ENCODE peak calls at places on chromosomes 12 and 14, in six cellular contexts. One of them, this sample, is unnamed.
A peak's percentile ranks its signal among the peaks of the same experiment; 100 is the strongest.

GRCh38 chr14:34498684-34499412 is 36.8 kb upstream of the SPTSSA start:
- DNase-seq in GM10248: peak; percentile 26
- DNase-seq in left ventricle myocardium inferior: no peak
- DNase-seq in upper lobe of right lung: no peak
- DNase-seq in gastrocnemius medialis: no peak
- DNase-seq in right atrium auricular region: no peak
- DNase-seq in this sample: peak; percentile 32

GRCh38 chr12:49809369-49810158 is 18.6 kb downstream of the NCKAP5L start:
- DNase-seq in GM10248: no peak
- DNase-seq in left ventricle myocardium inferior: peak; percentile 60
- DNase-seq in upper lobe of right lung: no peak
- DNase-seq in gastrocnemius medialis: peak; percentile 52
- DNase-seq in right atrium auricular region: no peak
- DNase-seq in this sample: peak; percentile 24

GRCh38 chr12:57771271-57771872 is 533 bp downstream of the METTL1 start:
- DNase-seq in GM10248: peak; percentile 87
- DNase-seq in left ventricle myocardium inferior: peak; percentile 86
- DNase-seq in upper lobe of right lung: peak; percentile 93
- DNase-seq in gastrocnemius medialis: peak; percentile 66
- DNase-seq in right atrium auricular region: peak; percentile 90
- DNase-seq in this sample: peak; percentile 90

GRCh38 chr12:121719926-121720414 is 7.4 kb downstream of the TMEM120B start:
- DNase-seq in GM10248: no peak
- DNase-seq in left ventricle myocardium inferior: no peak
- DNase-seq in upper lobe of right lung: no peak
- DNase-seq in gastrocnemius medialis: no peak
- DNase-seq in right atrium auricular region: no peak
- DNase-seq in this sample: no peak

GRCh38 chr14:96805906-96806305 is 8.7 kb downstream of the VRK1 start:
- DNase-seq in GM10248: no peak
- DNase-seq in left ventricle myocardium inferior: peak; percentile 20
- DNase-seq in upper lobe of right lung: no peak
- DNase-seq in gastrocnemius medialis: no peak
- DNase-seq in right atrium auricular region: no peak
- DNase-seq in this sample: no peak

GRCh38 chr14:90522585-90523191 is 125.9 kb downstream of the CALM1 start:
- DNase-seq in GM10248: no peak
- DNase-seq in left ventricle myocardium inferior: peak; percentile 42
- DNase-seq in upper lobe of right lung: no peak
- DNase-seq in gastrocnemius medialis: peak; percentile 61
- DNase-seq in right atrium auricular region: no peak
- DNase-seq in this sample: no peak

GRCh38 chr14:77980475-77981321 is 180.8 kb downstream of the ADCK1 start:
- DNase-seq in GM10248: no peak
- DNase-seq in left ventricle myocardium inferior: no peak
- DNase-seq in upper lobe of right lung: peak; percentile 89
- DNase-seq in gastrocnemius medialis: no peak
- DNase-seq in right atrium auricular region: no peak
- DNase-seq in this sample: no peak

GRCh38 chr12:8493084-8493483 is 20.2 kb upstream of the CLEC4D start:
- DNase-seq in GM10248: peak; percentile 75
- DNase-seq in left ventricle myocardium inferior: no peak
- DNase-seq in upper lobe of right lung: no peak
- DNase-seq in gastrocnemius medialis: no peak
- DNase-seq in right atrium auricular region: no peak
- DNase-seq in this sample: peak; percentile 62

GRCh38 chr14:100802179-100802578 is 23.7 kb upstream of the MEG3 start:
- DNase-seq in GM10248: no peak
- DNase-seq in left ventricle myocardium inferior: no peak
- DNase-seq in upper lobe of right lung: no peak
- DNase-seq in gastrocnemius medialis: no peak
- DNase-seq in right atrium auricular region: no peak
- DNase-seq in this sample: no peak

GRCh38 chr12:69167648-69168165 is 71.7 kb upstream of the CPSF6 start:
- DNase-seq in GM10248: no peak
- DNase-seq in left ventricle myocardium inferior: no peak
- DNase-seq in upper lobe of right lung: no peak
- DNase-seq in gastrocnemius medialis: no peak
- DNase-seq in right atrium auricular region: no peak
- DNase-seq in this sample: no peak

GRCh38 chr12:12999276-12999958 is 648 bp downstream of the HEBP1 start:
- DNase-seq in GM10248: no peak
- DNase-seq in left ventricle myocardium inferior: no peak
- DNase-seq in upper lobe of right lung: no peak
- DNase-seq in gastrocnemius medialis: no peak
- DNase-seq in right atrium auricular region: no peak
- DNase-seq in this sample: no peak

GRCh38 chr14:90808759-90809529 is 7.3 kb downstream of the TTC7B start:
- DNase-seq in GM10248: no peak
- DNase-seq in left ventricle myocardium inferior: no peak
- DNase-seq in upper lobe of right lung: no peak
- DNase-seq in gastrocnemius medialis: no peak
- DNase-seq in right atrium auricular region: no peak
- DNase-seq in this sample: no peak

GRCh38 chr12:101696477-101697196 is 803 bp upstream of the CHPT1 start:
- DNase-seq in GM10248: peak; percentile 49
- DNase-seq in left ventricle myocardium inferior: peak; percentile 70
- DNase-seq in upper lobe of right lung: peak; percentile 70
- DNase-seq in gastrocnemius medialis: peak; percentile 93
- DNase-seq in right atrium auricular region: peak; percentile 83
- DNase-seq in this sample: no peak

GRCh38 chr14:29773990-29774389 is 153.7 kb downstream of the PRKD1 start:
- DNase-seq in GM10248: no peak
- DNase-seq in left ventricle myocardium inferior: no peak
- DNase-seq in upper lobe of right lung: no peak
- DNase-seq in gastrocnemius medialis: no peak
- DNase-seq in right atrium auricular region: no peak
- DNase-seq in this sample: no peak

GRCh38 chr12:51944608-51945233 is 6.8 kb upstream of the ACVR1B start:
- DNase-seq in GM10248: no peak
- DNase-seq in left ventricle myocardium inferior: no peak
- DNase-seq in upper lobe of right lung: no peak
- DNase-seq in gastrocnemius medialis: no peak
- DNase-seq in right atrium auricular region: no peak
- DNase-seq in this sample: no peak

GRCh38 chr12:89960011-89960507 is 251.4 kb upstream of the ATP2B1 start:
- DNase-seq in GM10248: peak; percentile 39
- DNase-seq in left ventricle myocardium inferior: no peak
- DNase-seq in upper lobe of right lung: no peak
- DNase-seq in gastrocnemius medialis: no peak
- DNase-seq in right atrium auricular region: no peak
- DNase-seq in this sample: peak; percentile 45

GRCh38 chr12:122793685-122794106 is 19.3 kb downstream of the CCDC62 start:
- DNase-seq in GM10248: peak; percentile 66
- DNase-seq in left ventricle myocardium inferior: no peak
- DNase-seq in upper lobe of right lung: no peak
- DNase-seq in gastrocnemius medialis: no peak
- DNase-seq in right atrium auricular region: no peak
- DNase-seq in this sample: peak; percentile 74

GRCh38 chr14:64708148-64709004 is 4.2 kb downstream of the PLEKHG3 start:
- DNase-seq in GM10248: no peak
- DNase-seq in left ventricle myocardium inferior: no peak
- DNase-seq in upper lobe of right lung: no peak
- DNase-seq in gastrocnemius medialis: peak; percentile 36
- DNase-seq in right atrium auricular region: no peak
- DNase-seq in this sample: no peak

GRCh38 chr12:52442600-52443061 is 8.5 kb upstream of the KRT75 start:
- DNase-seq in GM10248: no peak
- DNase-seq in left ventricle myocardium inferior: no peak
- DNase-seq in upper lobe of right lung: no peak
- DNase-seq in gastrocnemius medialis: no peak
- DNase-seq in right atrium auricular region: no peak
- DNase-seq in this sample: peak; percentile 3

GRCh38 chr14:21097616-21098133 is 780 bp downstream of the ZNF219 start:
- DNase-seq in GM10248: no peak
- DNase-seq in left ventricle myocardium inferior: no peak
- DNase-seq in upper lobe of right lung: no peak
- DNase-seq in gastrocnemius medialis: no peak
- DNase-seq in right atrium auricular region: no peak
- DNase-seq in this sample: no peak

GRCh38 chr12:128685903-128686475 is 137.8 kb downstream of the SLC15A4 start:
- DNase-seq in GM10248: no peak
- DNase-seq in left ventricle myocardium inferior: no peak
- DNase-seq in upper lobe of right lung: no peak
- DNase-seq in gastrocnemius medialis: no peak
- DNase-seq in right atrium auricular region: no peak
- DNase-seq in this sample: no peak

GRCh38 chr14:99075061-99075460 is 196.9 kb downstream of the BCL11B start:
- DNase-seq in GM10248: no peak
- DNase-seq in left ventricle myocardium inferior: no peak
- DNase-seq in upper lobe of right lung: no peak
- DNase-seq in gastrocnemius medialis: no peak
- DNase-seq in right atrium auricular region: no peak
- DNase-seq in this sample: no peak

GRCh38 chr12:42507589-42507988 is 82.0 kb downstream of the PRICKLE1 start:
- DNase-seq in GM10248: no peak
- DNase-seq in left ventricle myocardium inferior: no peak
- DNase-seq in upper lobe of right lung: no peak
- DNase-seq in gastrocnemius medialis: no peak
- DNase-seq in right atrium auricular region: no peak
- DNase-seq in this sample: no peak

DNA sequence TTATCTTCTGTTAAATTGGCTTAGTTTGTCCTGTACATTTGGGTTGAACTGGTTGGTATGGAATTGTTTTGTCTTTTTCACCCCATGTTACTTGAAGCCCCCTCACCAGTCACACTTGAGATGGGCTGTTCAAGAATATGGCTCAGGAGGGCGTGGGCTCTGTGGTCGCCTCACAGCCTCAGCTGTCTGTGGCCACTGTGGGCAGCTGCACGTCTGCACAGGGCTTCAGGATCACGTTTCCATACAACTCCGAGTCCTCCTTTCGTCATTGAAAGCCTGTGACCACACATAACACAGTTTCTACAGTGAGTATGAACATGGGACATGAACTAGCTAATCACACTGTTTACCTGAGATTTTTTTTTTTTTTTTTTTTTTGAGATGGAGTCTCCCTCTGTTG is 81.3 kb downstream of the MOK start:
- DNase-seq in GM10248: no peak
- DNase-seq in left ventricle myocardium inferior: no peak
- DNase-seq in upper lobe of right lung: no peak
- DNase-seq in gastrocnemius medialis: no peak
- DNase-seq in right atrium auricular region: no peak
- DNase-seq in this sample: no peak
- TF ChIP-seq CTCF in GM10248: no peak
- TF ChIP-seq CTCF in left ventricle myocardium inferior: no peak
- TF ChIP-seq CTCF in upper lobe of right lung: no peak
- TF ChIP-seq CTCF in gastrocnemius medialis: no peak
- TF ChIP-seq CTCF in right atrium auricular region: no peak
- TF ChIP-seq CTCF in this sample: no peak

DNA sequence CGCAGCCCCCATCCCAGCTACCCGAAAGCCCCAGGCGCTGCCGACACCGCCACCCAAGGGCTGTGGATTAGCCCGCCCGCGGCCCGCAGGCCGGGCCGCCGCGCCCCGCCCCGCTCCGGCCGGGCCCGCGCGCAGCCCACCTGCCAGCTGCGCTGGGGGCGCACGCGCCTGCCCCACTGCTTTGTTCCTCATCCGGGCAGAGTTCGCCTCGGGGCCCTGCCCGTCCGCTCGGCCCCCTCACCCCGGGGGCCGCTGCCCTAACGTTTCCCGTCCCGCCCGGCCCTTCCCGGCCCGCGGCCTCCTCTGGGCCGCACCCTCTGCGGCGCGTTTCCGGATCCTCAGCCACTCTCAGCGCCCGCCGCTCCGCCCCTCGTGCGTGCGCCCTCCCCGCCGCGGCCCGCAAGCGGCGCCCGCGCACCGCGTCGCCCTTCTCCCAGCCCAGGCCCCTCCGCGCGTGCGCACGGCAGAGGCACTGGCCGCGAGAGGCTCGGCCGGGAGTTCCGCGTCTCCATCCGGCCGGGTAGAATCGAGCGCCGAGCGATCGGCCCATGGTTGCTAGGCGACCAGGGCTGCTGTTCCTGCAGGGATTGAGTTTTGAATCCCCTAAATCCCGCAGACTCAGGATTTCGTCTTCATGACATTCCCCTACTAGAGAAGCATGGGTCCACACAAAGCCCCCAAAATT is at the start of gene PRDM4:
- DNase-seq in GM10248: peak; percentile 97
- DNase-seq in left ventricle myocardium inferior: peak; percentile 93
- DNase-seq in upper lobe of right lung: peak; percentile 97
- DNase-seq in gastrocnemius medialis: peak; percentile 91
- DNase-seq in right atrium auricular region: peak; percentile 93
- DNase-seq in this sample: peak; percentile 97
- TF ChIP-seq CTCF in GM10248: peak; percentile 81
- TF ChIP-seq CTCF in left ventricle myocardium inferior: peak; percentile 49
- TF ChIP-seq CTCF in upper lobe of right lung: peak; percentile 44
- TF ChIP-seq CTCF in gastrocnemius medialis: peak; percentile 60
- TF ChIP-seq CTCF in right atrium auricular region: no peak
- TF ChIP-seq CTCF in this sample: peak; percentile 92

GRCh38 chr14:55356913-55357312 is 54.7 kb downstream of the ATG14 start:
- DNase-seq in GM10248: no peak
- DNase-seq in left ventricle myocardium inferior: no peak
- DNase-seq in upper lobe of right lung: no peak
- DNase-seq in gastrocnemius medialis: no peak
- DNase-seq in right atrium auricular region: no peak
- DNase-seq in this sample: no peak

GRCh38 chr14:55352201-55352600 is 59.4 kb downstream of the ATG14 start:
- DNase-seq in GM10248: no peak
- DNase-seq in left ventricle myocardium inferior: no peak
- DNase-seq in upper lobe of right lung: no peak
- DNase-seq in gastrocnemius medialis: no peak
- DNase-seq in right atrium auricular region: no peak
- DNase-seq in this sample: no peak

GRCh38 chr14:55353686-55354467 is 57.8 kb downstream of the ATG14 start:
- DNase-seq in GM10248: no peak
- DNase-seq in left ventricle myocardium inferior: no peak
- DNase-seq in upper lobe of right lung: no peak
- DNase-seq in gastrocnemius medialis: no peak
- DNase-seq in right atrium auricular region: no peak
- DNase-seq in this sample: no peak

GRCh38 chr14:55355922-55356321 is 55.7 kb downstream of the ATG14 start:
- DNase-seq in GM10248: no peak
- DNase-seq in left ventricle myocardium inferior: no peak
- DNase-seq in upper lobe of right lung: no peak
- DNase-seq in gastrocnemius medialis: no peak
- DNase-seq in right atrium auricular region: no peak
- DNase-seq in this sample: no peak

DNA sequence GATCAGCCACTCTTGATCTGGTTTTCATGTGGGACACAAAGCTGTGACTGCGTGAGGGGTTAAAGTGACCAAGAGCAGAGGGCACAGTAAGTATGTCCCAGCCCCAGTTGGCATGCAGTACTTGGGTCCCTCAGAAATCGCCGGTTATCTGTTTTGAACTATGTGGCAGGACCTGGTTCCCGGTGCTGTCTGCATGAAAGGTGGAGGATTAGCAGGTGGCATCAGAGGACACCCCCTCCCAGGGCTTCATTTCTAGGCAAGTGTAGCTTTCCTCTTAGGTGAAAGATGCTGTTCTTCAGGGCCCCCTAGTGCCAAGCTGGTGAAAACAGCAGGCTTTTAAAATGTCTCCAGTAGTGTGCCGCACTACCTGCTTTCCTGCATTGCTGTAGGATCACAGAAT is 57.1 kb downstream of the ATG14 start:
- DNase-seq in GM10248: peak; percentile 63
- DNase-seq in left ventricle myocardium inferior: peak; percentile 20
- DNase-seq in upper lobe of right lung: no peak
- DNase-seq in gastrocnemius medialis: peak; percentile 59
- DNase-seq in right atrium auricular region: no peak
- DNase-seq in this sample: peak; percentile 63
- TF ChIP-seq CTCF in GM10248: peak; percentile 77
- TF ChIP-seq CTCF in left ventricle myocardium inferior: peak; percentile 72
- TF ChIP-seq CTCF in upper lobe of right lung: peak; percentile 62
- TF ChIP-seq CTCF in gastrocnemius medialis: peak; percentile 64
- TF ChIP-seq CTCF in right atrium auricular region: peak; percentile 50
- TF ChIP-seq CTCF in this sample: peak; percentile 66

GRCh38 chr14:102501751-102502315 is 7.7 kb downstream of the ANKRD9 start:
- DNase-seq in GM10248: no peak
- DNase-seq in left ventricle myocardium inferior: no peak
- DNase-seq in upper lobe of right lung: no peak
- DNase-seq in gastrocnemius medialis: no peak
- DNase-seq in right atrium auricular region: no peak
- DNase-seq in this sample: no peak
- TF ChIP-seq CTCF in GM10248: no peak
- TF ChIP-seq CTCF in left ventricle myocardium inferior: peak; percentile 16
- TF ChIP-seq CTCF in upper lobe of right lung: no peak
- TF ChIP-seq CTCF in gastrocnemius medialis: peak; percentile 26
- TF ChIP-seq CTCF in right atrium auricular region: no peak
- TF ChIP-seq CTCF in this sample: no peak

This sample was measured in GM13976.